ENCODE peak calls at places on chromosomes 5 and 9, in six cellular contexts. S is GM23248; C is retina; Q is AML-193; D is stimulated activated CD4-positive, alpha-beta T cell treated with anti-CD3 and anti-CD28 coated beads, Interleukin-1b, Interleukin-23, amount 100 ng/mL, for 48 hours; Y is NAMALWA. X is an unnamed sample.

GRCh38 chr5:146040559-146040958 is 64.8 kb downstream of the PLAC8L1 start:
- DNase-seq in S (no peak), C (no peak), Q (no peak), D (no peak), Y (no peak), X (no peak)

GRCh38 chr5:170330568-170331054 is 33.0 kb upstream of the LCP2 start:
- DNase-seq in S (no peak), C (no peak), Q (no peak), D (peak; percentile 31), Y (no peak), X (no peak)

GRCh38 chr5:96031811-96032261 is 70.2 kb upstream of the ELL2 start:
- DNase-seq in S (peak; percentile 89), C (no peak), Q (no peak), D (no peak), Y (no peak), X (no peak)

GRCh38 chr5:173103411-173103810 is 40.9 kb upstream of the BNIP1 start:
- DNase-seq in S (no peak), C (no peak), Q (no peak), D (no peak), Y (no peak), X (no peak)

GRCh38 chr5:17441351-17441750 is 56.7 kb upstream of the TAF11L2 start:
- DNase-seq in S (peak; percentile 92), C (no peak), Q (no peak), D (no peak), Y (no peak), X (no peak)

GRCh38 chr5:163661358-163661757 is 155.9 kb downstream of the MAT2B start:
- DNase-seq in S (no peak), C (no peak), Q (no peak), D (no peak), Y (no peak), X (no peak)

GRCh38 chr9:109168170-109168569 is 1.1 kb upstream of the FRRS1L start:
- DNase-seq in S (peak; percentile 16), C (no peak), Q (no peak), D (no peak), Y (no peak), X (no peak)

GRCh38 chr5:100600289-100600994 is 65.3 kb downstream of the FAM174A start:
- DNase-seq in S (no peak), C (no peak), Q (no peak), D (no peak), Y (no peak), X (no peak)

GRCh38 chr5:74636552-74636951 is 4.0 kb downstream of the ENC1 start:
- DNase-seq in S (no peak), C (no peak), Q (no peak), D (no peak), Y (no peak), X (no peak)

GRCh38 chr9:18857334-18857733 is 175.7 kb downstream of the SAXO1 start:
- DNase-seq in S (no peak), C (no peak), Q (no peak), D (no peak), Y (no peak), X (no peak)

GRCh38 chr9:28289732-28290131 is 716.5 kb upstream of the C9orf72 start:
- DNase-seq in S (no peak), C (no peak), Q (no peak), D (no peak), Y (no peak), X (no peak)

GRCh38 chr9:109315889-109316640 is 4.8 kb downstream of the EPB41L4B start:
- DNase-seq in S (peak; percentile 99), C (no peak), Q (peak; percentile 96), D (no peak), Y (no peak), X (peak; percentile 14)

GRCh38 chr5:83306572-83307241 is 164.8 kb upstream of the VCAN start:
- DNase-seq in S (peak; percentile 91), C (no peak), Q (peak; percentile 95), D (peak; percentile 1), Y (peak; percentile 29), X (no peak)

GRCh38 chr9:6334305-6334704 is 6.1 kb downstream of the TPD52L3 start:
- DNase-seq in S (no peak), C (no peak), Q (no peak), D (no peak), Y (no peak), X (no peak)

GRCh38 chr9:110960288-110960687 is 78.0 kb downstream of the LPAR1 start:
- DNase-seq in S (no peak), C (no peak), Q (no peak), D (no peak), Y (no peak), X (no peak)

GRCh38 chr5:67188274-67188857 is 8.2 kb downstream of the CD180 start:
- DNase-seq in S (no peak), C (no peak), Q (no peak), D (no peak), Y (no peak), X (no peak)

GRCh38 chr5:167767775-167768174 is 523.7 kb upstream of the WWC1 start:
- DNase-seq in S (peak; percentile 71), C (no peak), Q (no peak), D (no peak), Y (no peak), X (no peak)

GRCh38 chr9:4207881-4208615 is 91.8 kb downstream of the GLIS3 start:
- DNase-seq in S (peak; percentile 85), C (no peak), Q (no peak), D (no peak), Y (peak; percentile 11), X (no peak)

GRCh38 chr5:127367029-127367428 is 76.4 kb downstream of the MEGF10 start:
- DNase-seq in S (no peak), C (no peak), Q (no peak), D (no peak), Y (no peak), X (no peak)

GRCh38 chr9:137453643-137454081 is 5.5 kb downstream of the NSMF start:
- DNase-seq in S (peak; percentile 81), C (peak; percentile 74), Q (no peak), D (peak; percentile 78), Y (peak; percentile 76), X (peak; percentile 97)

GRCh38 chr5:34674226-34674625 is 18.1 kb downstream of the RAI14 start:
- DNase-seq in S (peak; percentile 96), C (no peak), Q (no peak), D (no peak), Y (no peak), X (no peak)

GRCh38 chr9:126117631-126118030 is 209.0 kb upstream of the MVB12B start:
- DNase-seq in S (no peak), C (no peak), Q (no peak), D (no peak), Y (no peak), X (no peak)

GRCh38 chr5:137570070-137570469 is 70.9 kb upstream of the SPOCK1 start:
- DNase-seq in S (peak; percentile 10), C (no peak), Q (no peak), D (no peak), Y (no peak), X (no peak)

GRCh38 chr5:36719266-36719665 is 112.9 kb downstream of the SLC1A3 start:
- DNase-seq in S (no peak), C (no peak), Q (no peak), D (no peak), Y (no peak), X (no peak)

GRCh38 chr9:100020121-100020780 is 78.5 kb downstream of the ERP44 start:
- DNase-seq in S (peak; percentile 67), C (no peak), Q (no peak), D (no peak), Y (no peak), X (no peak)

GRCh38 chr9:130786526-130786925 is 48.5 kb upstream of the ABL1 start:
- DNase-seq in S (no peak), C (no peak), Q (no peak), D (no peak), Y (no peak), X (no peak)

GRCh38 chr9:136021171-136021890 is 60.2 kb upstream of the UBAC1 start:
- DNase-seq in S (no peak), C (no peak), Q (no peak), D (no peak), Y (no peak), X (no peak)

X was measured in neural progenitor cell.